ENCODE peak calls at places on chromosomes 12 and 14, in ten cellular contexts. H is ureter; J is brain microvascular endothelial cell; K is pulmonary artery endothelial cell; T is stimulated activated CD4-positive, alpha-beta T cell treated with anti-CD3 and anti-CD28 coated beads, Interleukin-15, amount 100 ng/mL, for 24 hours; Q is H54; L is stimulated activated CD8-positive, alpha-beta memory T cell treated with anti-CD3 and anti-CD28 coated beads, Interleukin-7, amount 100 ng/mL, for 1 hour; M is CD8-positive, alpha-beta T cell; F is LoVo; E is LHCN-M2. U is an unnamed sample.

GRCh38 chr12:107349008-107349747 is 255.8 kb upstream of the CRY1 start:
- DNase-seq in H (no peak), J (peak; percentile 78), K (peak; percentile 40), T (no peak), Q (peak; percentile 53), L (no peak), M (no peak), F (peak; percentile 92), E (peak; percentile 60), U (peak; percentile 93)

GRCh38 chr12:88305491-88305890 is 163.4 kb downstream of the TMTC3 start:
- DNase-seq in H (no peak), J (no peak), K (no peak), T (no peak), Q (no peak), L (no peak), M (no peak), F (no peak), E (no peak), U (no peak)

GRCh38 chr12:105100207-105100985 is 7.1 kb upstream of the WASHC4 start:
- DNase-seq in H (no peak), J (peak; percentile 55), K (no peak), T (no peak), Q (no peak), L (no peak), M (no peak), F (peak; percentile 55), E (peak; percentile 76), U (peak; percentile 69)

GRCh38 chr12:119176267-119177055 is 2.3 kb upstream of the HSPB8 start:
- DNase-seq in H (peak; percentile 91), J (peak; percentile 96), K (peak; percentile 44), T (peak; percentile 6), Q (peak; percentile 76), L (no peak), M (no peak), F (peak; percentile 37), E (peak; percentile 78), U (peak; percentile 90)

GRCh38 chr12:13189254-13189653 is 7.3 kb upstream of the EMP1 start:
- DNase-seq in H (no peak), J (no peak), K (no peak), T (no peak), Q (no peak), L (no peak), M (no peak), F (no peak), E (no peak), U (no peak)

GRCh38 chr14:34129927-34130552 is 179.2 kb upstream of the EGLN3 start:
- DNase-seq in H (no peak), J (no peak), K (no peak), T (no peak), Q (no peak), L (no peak), M (no peak), F (no peak), E (no peak), U (no peak)

GRCh38 chr14:105349992-105350391 is 35.4 kb downstream of the PACS2 start:
- DNase-seq in H (no peak), J (no peak), K (no peak), T (no peak), Q (no peak), L (no peak), M (no peak), F (no peak), E (no peak), U (no peak)

GRCh38 chr14:70893062-70893841 is 14.0 kb upstream of the PCNX1 start:
- DNase-seq in H (no peak), J (no peak), K (no peak), T (no peak), Q (no peak), L (no peak), M (no peak), F (no peak), E (no peak), U (no peak)

GRCh38 chr12:119727600-119728436 is 59.9 kb downstream of the PRKAB1 start:
- DNase-seq in H (no peak), J (no peak), K (no peak), T (no peak), Q (no peak), L (no peak), M (no peak), F (no peak), E (no peak), U (no peak)

GRCh38 chr14:76715102-76715926 is 46.0 kb upstream of the VASH1 start:
- DNase-seq in H (no peak), J (no peak), K (no peak), T (no peak), Q (no peak), L (no peak), M (no peak), F (no peak), E (no peak), U (no peak)

GRCh38 chr12:95943231-95943842 is at the start of gene AMDHD1:
- DNase-seq in H (peak; percentile 47), J (peak; percentile 16), K (no peak), T (peak; percentile 77), Q (peak; percentile 79), L (peak; percentile 29), M (peak; percentile 64), F (peak; percentile 76), E (peak; percentile 38), U (peak; percentile 42)

GRCh38 chr12:54390176-54390667 is 5.7 kb upstream of the ZNF385A start:
- DNase-seq in H (peak; percentile 77), J (no peak), K (no peak), T (no peak), Q (no peak), L (no peak), M (no peak), F (no peak), E (no peak), U (no peak)

GRCh38 chr12:60872850-60873713 is 1277.3 kb downstream of the SLC16A7 start:
- DNase-seq in H (no peak), J (no peak), K (no peak), T (no peak), Q (no peak), L (no peak), M (no peak), F (no peak), E (peak; percentile 81), U (no peak)

GRCh38 chr14:26738571-26738970 is 140.7 kb upstream of the NOVA1 start:
- DNase-seq in H (no peak), J (no peak), K (peak; percentile 3), T (no peak), Q (no peak), L (no peak), M (no peak), F (no peak), E (no peak), U (no peak)

GRCh38 chr14:35632276-35633071 is 98.5 kb downstream of the INSM2 start:
- DNase-seq in H (no peak), J (no peak), K (no peak), T (no peak), Q (no peak), L (no peak), M (no peak), F (no peak), E (peak; percentile 80), U (no peak)

GRCh38 chr12:106227641-106228319 is 20.0 kb downstream of the CKAP4 start:
- DNase-seq in H (peak; percentile 74), J (no peak), K (no peak), T (peak; percentile 49), Q (no peak), L (no peak), M (peak; percentile 86), F (no peak), E (no peak), U (no peak)

GRCh38 chr14:93045965-93046695 is 69.6 kb downstream of the ITPK1 start:
- DNase-seq in H (no peak), J (peak; percentile 68), K (no peak), T (no peak), Q (peak; percentile 70), L (no peak), M (no peak), F (peak; percentile 46), E (peak; percentile 80), U (peak; percentile 85)

GRCh38 chr12:64650762-64651161 is 40.5 kb downstream of the RASSF3 start:
- DNase-seq in H (no peak), J (no peak), K (no peak), T (no peak), Q (no peak), L (no peak), M (no peak), F (peak; percentile 88), E (no peak), U (peak; percentile 20)

GRCh38 chr14:85619866-85620265 is 89.9 kb downstream of the FLRT2 start:
- DNase-seq in H (no peak), J (no peak), K (no peak), T (no peak), Q (no peak), L (no peak), M (no peak), F (no peak), E (no peak), U (no peak)

GRCh38 chr12:26246483-26247164 is 51.3 kb downstream of the SSPN start:
- DNase-seq in H (peak; percentile 84), J (no peak), K (no peak), T (no peak), Q (no peak), L (no peak), M (no peak), F (peak; percentile 95), E (no peak), U (no peak)

GRCh38 chr14:51613436-51613835 is 38.3 kb upstream of the FRMD6 start:
- DNase-seq in H (no peak), J (no peak), K (no peak), T (no peak), Q (no peak), L (no peak), M (no peak), F (no peak), E (no peak), U (no peak)

GRCh38 chr12:105280966-105281693 is 45.2 kb upstream of the APPL2 start:
- DNase-seq in H (no peak), J (no peak), K (no peak), T (no peak), Q (no peak), L (no peak), M (no peak), F (peak; percentile 41), E (no peak), U (no peak)

GRCh38 chr12:85872497-85873091 is 1.5 kb upstream of the NTS start:
- DNase-seq in H (no peak), J (peak; percentile 43), K (peak; percentile 22), T (no peak), Q (no peak), L (no peak), M (no peak), F (peak; percentile 82), E (peak; percentile 54), U (peak; percentile 71)

GRCh38 chr14:102486513-102487203 is 22.9 kb downstream of the ANKRD9 start:
- DNase-seq in H (no peak), J (no peak), K (no peak), T (no peak), Q (no peak), L (no peak), M (no peak), F (no peak), E (no peak), U (no peak)

GRCh38 chr14:75702606-75703261 is 41.7 kb downstream of the TTLL5 start:
- DNase-seq in H (no peak), J (no peak), K (no peak), T (no peak), Q (no peak), L (no peak), M (no peak), F (no peak), E (no peak), U (peak; percentile 62)

GRCh38 chr12:26617513-26617912 is 215.5 kb downstream of the ITPR2 start:
- DNase-seq in H (no peak), J (no peak), K (no peak), T (no peak), Q (no peak), L (no peak), M (no peak), F (no peak), E (no peak), U (no peak)

GRCh38 chr12:98735821-98736220 is 90.7 kb downstream of the APAF1 start:
- DNase-seq in H (no peak), J (no peak), K (no peak), T (no peak), Q (no peak), L (no peak), M (no peak), F (no peak), E (no peak), U (no peak)

GRCh38 chr12:96981053-96981452 is 74.0 kb downstream of the NEDD1 start:
- DNase-seq in H (no peak), J (peak; percentile 92), K (peak; percentile 79), T (no peak), Q (peak; percentile 33), L (no peak), M (no peak), F (no peak), E (peak; percentile 88), U (peak; percentile 88)

U was measured in astrocyte of the spinal cord.